ENCODE peak calls at places on chromosomes 3 and 15, in ten cellular contexts. H is PC-3, S is thoracic aorta, M is psoas muscle, P is AG04450, T is HFFc6, U is transverse colon, O is AG04449, N is nephron progenitor cell, X is left lung. R is an unnamed sample.

GRCh38 chr15:67564590-67565345 is 22.3 kb downstream of the MAP2K5 start:
- DNase-seq in H (no peak), S (no peak), M (no peak), P (no peak), T (no peak), U (no peak), O (no peak), N (no peak), X (no peak), R (no peak)

GRCh38 chr3:33277193-33277882 is at the start of gene FBXL2:
- DNase-seq in H (peak; percentile 87), S (peak; percentile 13), M (peak; percentile 61), P (peak; percentile 2), T (peak; percentile 30), U (peak; percentile 24), O (no peak), N (peak; percentile 93), X (peak; percentile 89), R (no peak)

GRCh38 chr15:82789491-82789890 is 16.4 kb downstream of the FSD2 start:
- DNase-seq in H (no peak), S (no peak), M (no peak), P (no peak), T (peak; percentile 30), U (no peak), O (no peak), N (no peak), X (no peak), R (no peak)

GRCh38 chr3:100730524-100730923 is 21.2 kb downstream of the TFG start:
- DNase-seq in H (no peak), S (no peak), M (no peak), P (no peak), T (no peak), U (no peak), O (no peak), N (no peak), X (no peak), R (no peak)

GRCh38 chr3:171342783-171343420 is 117.3 kb downstream of the TNIK start:
- DNase-seq in H (no peak), S (no peak), M (no peak), P (no peak), T (no peak), U (no peak), O (no peak), N (no peak), X (no peak), R (no peak)

GRCh38 chr3:184574552-184575430 is 13.2 kb downstream of the EPHB3 start:
- DNase-seq in H (no peak), S (no peak), M (no peak), P (no peak), T (no peak), U (no peak), O (no peak), N (peak; percentile 73), X (peak; percentile 38), R (no peak)

GRCh38 chr3:110391045-110391444 is 680.6 kb upstream of the NECTIN3 start:
- DNase-seq in H (no peak), S (no peak), M (no peak), P (no peak), T (no peak), U (no peak), O (no peak), N (no peak), X (no peak), R (no peak)

GRCh38 chr3:164458986-164459385 is 619.3 kb downstream of the SI start:
- DNase-seq in H (peak; percentile 45), S (no peak), M (no peak), P (no peak), T (no peak), U (no peak), O (no peak), N (no peak), X (no peak), R (peak; percentile 43)

GRCh38 chr3:184338538-184338945 is 1.1 kb downstream of the FAM131A start:
- DNase-seq in H (no peak), S (peak; percentile 60), M (peak; percentile 88), P (peak; percentile 51), T (no peak), U (peak; percentile 66), O (no peak), N (peak; percentile 81), X (peak; percentile 81), R (no peak)

GRCh38 chr3:195697582-195698324 is 23.0 kb upstream of the MUC20 start:
- DNase-seq in H (peak; percentile 55), S (no peak), M (no peak), P (peak; percentile 41), T (peak; percentile 22), U (no peak), O (peak; percentile 40), N (no peak), X (no peak), R (peak; percentile 16)

GRCh38 chr15:85871545-85871944 is 76.8 kb upstream of the KLHL25 start:
- DNase-seq in H (no peak), S (no peak), M (no peak), P (no peak), T (no peak), U (no peak), O (no peak), N (no peak), X (no peak), R (no peak)

GRCh38 chr3:18134386-18135082 is 290.6 kb downstream of the SATB1 start:
- DNase-seq in H (peak; percentile 68), S (no peak), M (no peak), P (no peak), T (peak; percentile 46), U (no peak), O (peak; percentile 31), N (no peak), X (no peak), R (no peak)

GRCh38 chr3:196711838-196712513 is at the start of the genes CEP19 and PIGX:
- DNase-seq in H (peak; percentile 88), S (peak; percentile 20), M (peak; percentile 92), P (peak; percentile 57), T (peak; percentile 71), U (peak; percentile 87), O (no peak), N (peak; percentile 87), X (peak; percentile 97), R (peak; percentile 37)
- TF ChIP-seq CTCF in H (no peak), S (peak; percentile 24), M (peak; percentile 8), P (no peak), T (peak; percentile 54), U (no peak), O (no peak), N (no peak), X (no peak), R (no peak)

DNA sequence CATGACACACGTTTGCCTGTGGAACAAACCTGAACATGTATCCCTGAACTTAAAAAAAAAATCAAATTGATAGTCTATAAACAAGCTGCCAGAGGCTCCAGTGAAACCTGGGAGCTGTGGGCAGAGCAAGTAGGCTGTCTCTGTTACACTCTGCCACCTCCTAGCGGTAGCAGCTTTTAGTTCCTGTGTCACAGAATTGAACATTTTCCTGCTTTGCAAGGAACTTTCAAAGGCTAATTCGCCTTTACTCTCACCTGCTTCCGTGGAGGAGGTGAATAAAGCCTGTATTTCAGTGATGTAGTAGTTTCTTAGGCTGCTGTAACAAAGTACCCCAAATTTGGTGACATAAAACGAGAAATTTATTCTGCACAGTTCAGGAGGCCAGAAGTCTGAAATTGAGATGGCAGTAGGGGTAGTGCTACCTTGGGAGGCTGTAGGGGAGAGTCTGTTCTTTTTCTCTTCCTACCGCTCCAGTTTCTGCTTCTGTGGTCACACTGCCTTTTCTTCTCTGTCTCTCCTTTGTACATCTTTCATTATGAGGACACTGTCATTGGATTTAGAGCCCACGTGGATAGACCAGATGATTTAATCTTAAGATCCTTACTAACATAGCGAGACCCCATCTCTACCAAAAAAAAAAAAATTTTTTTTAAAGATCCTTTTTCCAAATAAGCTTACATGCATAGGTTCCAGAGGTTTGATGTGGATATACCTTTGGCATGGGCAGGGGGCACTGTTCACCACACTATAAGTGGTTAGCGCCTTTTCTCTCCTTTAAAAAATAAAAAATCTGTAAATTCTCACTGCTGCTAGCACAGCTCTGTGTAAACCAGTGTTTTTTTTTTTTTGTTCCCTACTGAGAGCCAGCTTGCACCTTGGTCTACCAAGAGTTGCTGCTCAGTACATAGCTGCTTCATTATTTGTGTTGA is 25.3 kb downstream of the FBXO22 start:
- DNase-seq in H (peak; percentile 32), S (no peak), M (no peak), P (no peak), T (no peak), U (peak; percentile 25), O (no peak), N (peak; percentile 39), X (no peak), R (no peak)
- TF ChIP-seq CTCF in H (peak; percentile 39), S (no peak), M (no peak), P (peak; percentile 43), T (peak; percentile 46), U (no peak), O (peak; percentile 32), N (peak; percentile 55), X (no peak), R (peak; percentile 63)

DNA sequence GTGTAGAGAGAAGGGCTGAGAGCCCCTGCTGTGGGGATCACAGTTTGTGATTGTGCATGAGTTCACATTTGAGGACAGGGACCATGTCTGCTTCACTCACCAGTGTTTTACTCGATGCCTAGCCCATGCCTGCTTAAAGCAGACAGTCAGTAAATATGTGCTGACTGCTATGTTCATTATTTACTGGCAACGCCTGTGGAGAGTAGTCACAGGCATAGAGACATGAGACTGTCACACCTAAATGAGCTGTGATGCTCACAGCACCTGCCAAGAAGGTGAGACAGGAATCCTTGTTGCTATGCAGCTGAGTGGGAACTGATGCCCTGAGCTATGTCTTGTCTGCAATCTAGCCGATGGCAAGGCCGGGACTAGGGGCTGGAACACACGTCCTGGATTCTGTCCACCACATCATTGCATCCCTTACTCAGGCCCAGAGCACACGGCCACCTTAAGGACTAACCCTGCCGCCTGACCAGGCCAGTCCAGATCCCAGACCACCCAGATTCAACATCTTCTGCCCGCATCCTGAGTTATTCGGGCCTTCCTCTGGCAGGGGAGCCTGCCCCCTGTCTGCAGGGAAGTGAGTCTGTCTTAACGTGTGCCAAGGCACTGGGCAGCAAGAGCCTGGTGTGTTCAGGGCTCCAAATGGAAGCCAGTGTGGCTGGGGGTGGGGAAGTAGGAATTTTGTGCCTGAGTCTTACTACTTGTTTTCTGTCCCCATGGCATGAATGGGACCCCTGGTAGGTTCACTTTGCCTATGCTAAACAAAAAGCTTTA is 44.8 kb downstream of the FGD5 start:
- DNase-seq in H (no peak), S (no peak), M (no peak), P (no peak), T (no peak), U (no peak), O (no peak), N (no peak), X (no peak), R (no peak)
- TF ChIP-seq CTCF in H (peak; percentile 44), S (no peak), M (no peak), P (peak; percentile 27), T (peak; percentile 50), U (peak; percentile 8), O (no peak), N (no peak), X (no peak), R (no peak)

DNA sequence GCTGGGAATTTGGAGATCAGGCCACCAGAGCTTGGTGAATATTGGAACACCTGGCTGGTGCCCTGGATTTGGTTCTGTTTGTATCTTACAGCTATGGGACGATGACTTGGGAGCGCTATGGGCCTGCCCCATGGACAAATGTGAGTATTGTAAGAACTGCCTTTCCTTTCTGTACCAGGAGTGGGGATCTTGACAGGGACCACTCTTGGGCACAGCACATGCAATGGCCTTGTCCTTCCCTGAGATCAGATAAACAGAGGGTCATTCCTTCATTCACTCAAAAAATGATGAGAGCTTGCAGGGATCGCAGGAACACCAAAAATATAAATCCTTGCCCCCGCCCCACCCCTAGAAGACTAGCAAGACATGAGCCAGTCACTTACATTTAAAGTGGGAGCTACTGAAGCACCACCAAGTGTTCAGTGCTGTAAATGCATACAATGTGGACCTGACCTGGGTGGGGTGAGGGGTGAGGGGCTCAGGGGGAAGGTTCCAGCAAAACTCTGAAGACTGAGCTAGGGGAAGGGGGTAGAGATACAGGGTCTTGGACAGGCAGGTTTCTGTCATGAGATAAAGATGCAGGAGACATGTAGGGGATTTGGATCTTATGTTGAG is 2.7 kb upstream of the CRELD1 start:
- DNase-seq in H (peak; percentile 28), S (no peak), M (no peak), P (no peak), T (no peak), U (no peak), O (no peak), N (no peak), X (no peak), R (no peak)
- TF ChIP-seq CTCF in H (peak; percentile 47), S (no peak), M (no peak), P (peak; percentile 5), T (peak; percentile 39), U (peak; percentile 11), O (no peak), N (no peak), X (no peak), R (no peak)

R was measured in kidney epithelial cell.